ENCODE peak calls at places on chromosomes 11 and 22, in four cellular contexts. S, B, E and L are unnamed samples.
A peak's percentile ranks its signal among the peaks of the same experiment; 100 is the strongest.

GRCh38 chr11:132901638-132902610 is 630.4 kb downstream of the OPCML start:
- DNase-seq in S (no peak), E (no peak), B (no peak), L (no peak)

GRCh38 chr11:17020831-17021230 is 6.6 kb upstream of the PLEKHA7 start:
- DNase-seq in E (no peak), B (no peak), S (no peak), L (no peak)

GRCh38 chr11:125408281-125408680 is 87.8 kb downstream of the FEZ1 start:
- DNase-seq in B (no peak), E (no peak), S (no peak), L (no peak)

GRCh38 chr11:40445391-40445790 is 1014.1 kb downstream of the LRRC4C start:
- DNase-seq in S (no peak), E (no peak), B (peak; percentile 6), L (peak; percentile 25)

GRCh38 chr22:32665676-32666075 is 135.8 kb upstream of the TIMP3 start:
- DNase-seq in B (no peak), E (no peak), S (no peak), L (peak; percentile 55)

GRCh38 chr11:34512810-34513673 is 552 bp downstream of the ELF5 start:
- DNase-seq in S (peak; percentile 7), E (peak; percentile 79), B (peak; percentile 74), L (peak; percentile 54)

GRCh38 chr22:43274595-43275240 is 68.5 kb downstream of the SCUBE1 start:
- DNase-seq in E (no peak), B (no peak), S (no peak), L (no peak)

GRCh38 chr11:16584569-16584968 is 153.9 kb upstream of the C11orf58 start:
- DNase-seq in E (no peak), S (no peak), B (no peak), L (no peak)

GRCh38 chr11:96084610-96085348 is 160.9 kb upstream of the MTMR2 start:
- DNase-seq in B (no peak), S (no peak), E (no peak), L (peak; percentile 78)

GRCh38 chr11:65442952-65443351 is 20.4 kb downstream of the NEAT1 start:
- DNase-seq in B (peak; percentile 37), S (no peak), E (no peak), L (peak; percentile 42)

GRCh38 chr11:20154381-20154780 is 5.9 kb downstream of the DBX1 start:
- DNase-seq in S (no peak), E (no peak), B (no peak), L (no peak)
- TF ChIP-seq ELK1 in S (no peak), E (no peak), B (no peak), L (no peak)

DNA sequence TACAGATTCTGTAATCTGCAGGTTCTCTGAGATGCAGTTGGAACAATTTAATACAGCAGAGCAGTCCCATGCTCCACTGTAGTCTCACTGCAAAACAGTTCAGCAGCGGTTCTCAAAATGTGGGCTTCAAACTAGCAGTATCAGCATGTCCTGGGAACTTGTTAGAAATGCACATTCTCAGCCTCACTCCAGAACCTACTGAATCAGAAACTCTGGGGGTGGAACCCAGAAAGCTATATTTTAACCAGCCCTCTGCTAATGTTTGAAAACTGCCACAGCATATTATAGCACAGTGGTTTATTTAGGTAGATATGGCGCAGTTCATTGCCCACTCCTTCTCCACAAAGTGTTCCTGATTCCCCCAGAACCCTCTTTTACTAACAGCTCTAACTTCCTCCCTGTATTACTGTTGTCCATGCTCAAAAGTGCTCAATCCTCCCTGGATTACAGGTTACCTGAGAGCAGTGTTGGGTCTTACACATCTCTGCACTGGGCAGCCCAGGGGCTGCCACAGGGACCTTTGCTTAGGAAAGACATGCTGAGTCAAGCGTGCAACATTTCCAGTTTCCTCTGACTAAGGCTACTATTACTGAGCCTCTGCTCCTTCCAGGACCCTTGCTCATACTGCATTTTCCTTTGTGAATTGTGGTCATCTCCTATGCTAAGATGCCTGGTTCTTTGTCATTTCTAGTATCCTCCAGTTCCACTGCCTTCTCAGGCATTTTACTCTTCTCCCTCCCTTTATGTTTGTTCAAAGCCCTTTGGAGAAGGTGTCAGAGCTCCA is 7.7 kb upstream of the DGAT2 start:
- DNase-seq in S (no peak), B (no peak), E (no peak), L (peak; percentile 82)
- TF ChIP-seq ELK1 in S (no peak), B (no peak), E (no peak), L (no peak)

DNA sequence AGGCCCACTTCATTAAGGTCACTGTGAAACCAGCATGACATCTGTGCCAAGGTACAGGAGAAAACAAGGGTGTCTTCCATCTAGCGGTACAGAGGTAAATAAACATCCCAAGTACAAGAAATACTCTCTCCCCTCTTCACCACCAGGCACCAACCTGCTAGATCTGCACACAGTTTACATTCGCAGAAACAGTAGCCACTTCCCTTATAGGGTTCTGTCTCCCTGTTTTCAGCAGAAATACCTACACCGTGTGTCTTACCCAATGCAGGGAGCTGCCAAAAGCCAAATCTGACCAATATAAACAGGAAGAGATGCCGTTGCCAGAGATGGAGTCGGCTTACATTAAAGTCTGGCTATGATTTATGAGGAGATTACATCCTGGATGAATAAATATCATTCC is 1.2 kb downstream of the SCN4B start:
- DNase-seq in B (no peak), S (no peak), E (no peak), L (peak; percentile 4)
- TF ChIP-seq ELK1 in B (no peak), S (no peak), E (no peak), L (no peak)

GRCh38 chr22:26462971-26463661 is 20.5 kb downstream of the HPS4 start:
- DNase-seq in B (no peak), S (no peak), E (no peak), L (peak; percentile 19)

GRCh38 chr22:26462051-26462450 is 21.5 kb downstream of the HPS4 start:
- DNase-seq in S (no peak), B (no peak), E (no peak), L (no peak)

GRCh38 chr22:26460202-26460601 is 23.4 kb downstream of the HPS4 start:
- DNase-seq in B (no peak), E (no peak), S (no peak), L (no peak)

GRCh38 chr22:26463688-26464087 is 19.9 kb downstream of the HPS4 start:
- DNase-seq in B (no peak), S (no peak), E (no peak), L (no peak)

DNA sequence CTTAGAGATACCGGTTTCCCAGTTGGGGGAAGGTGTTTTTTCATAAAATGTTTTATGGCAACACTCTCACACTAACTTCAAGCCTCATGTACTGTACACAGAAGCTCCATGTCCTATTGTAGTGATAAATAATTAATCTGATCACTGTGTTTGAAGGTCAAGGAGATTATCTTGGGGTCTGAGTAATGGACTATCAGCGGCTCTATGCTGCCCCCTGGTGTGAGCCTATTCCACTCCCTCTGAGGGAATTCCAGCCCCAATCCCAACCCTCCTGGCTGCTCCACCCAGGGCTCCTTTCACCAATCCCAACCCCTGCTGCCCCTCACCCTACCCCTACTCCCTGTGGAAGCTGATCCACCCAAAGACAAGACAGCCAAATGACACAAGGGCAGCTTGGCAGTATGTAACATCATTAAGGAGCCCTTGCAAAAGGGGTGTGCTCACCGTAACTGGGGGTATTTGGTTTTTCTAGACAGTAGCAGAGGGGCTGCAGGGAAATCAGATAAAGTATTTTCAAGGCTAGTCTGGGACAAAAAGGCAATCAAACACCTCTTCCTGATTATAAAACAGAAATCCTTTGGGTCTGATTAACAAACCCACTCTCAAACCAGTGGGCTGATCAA is 22.3 kb downstream of the HPS4 start:
- DNase-seq in S (no peak), B (peak; percentile 32), E (peak; percentile 51), L (peak; percentile 28)
- TF ChIP-seq ELK1 in S (no peak), B (no peak), E (no peak), L (no peak)

DNA sequence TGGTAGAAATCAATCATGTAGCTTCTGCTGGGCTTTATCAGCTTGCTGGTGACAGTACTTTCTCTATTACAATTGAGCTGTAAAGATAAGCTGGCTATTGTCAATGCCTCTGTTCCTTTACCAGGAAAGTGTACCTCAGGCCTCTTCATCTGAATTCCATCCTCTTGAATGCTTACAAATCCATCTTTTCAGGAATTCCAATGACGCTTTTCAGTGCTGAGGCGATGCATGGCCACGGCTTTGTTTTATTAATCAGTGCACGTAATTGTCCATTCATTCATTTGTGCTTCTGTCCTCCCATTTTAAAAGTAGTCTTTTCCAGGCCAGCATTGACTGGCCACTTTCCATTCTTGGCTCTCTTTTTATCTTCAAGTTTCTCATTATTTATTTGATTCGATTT is 202.0 kb downstream of the PGR start:
- DNase-seq in E (no peak), S (no peak), B (no peak), L (no peak)
- TF ChIP-seq ELK1 in E (no peak), S (no peak), B (no peak), L (no peak)

DNA sequence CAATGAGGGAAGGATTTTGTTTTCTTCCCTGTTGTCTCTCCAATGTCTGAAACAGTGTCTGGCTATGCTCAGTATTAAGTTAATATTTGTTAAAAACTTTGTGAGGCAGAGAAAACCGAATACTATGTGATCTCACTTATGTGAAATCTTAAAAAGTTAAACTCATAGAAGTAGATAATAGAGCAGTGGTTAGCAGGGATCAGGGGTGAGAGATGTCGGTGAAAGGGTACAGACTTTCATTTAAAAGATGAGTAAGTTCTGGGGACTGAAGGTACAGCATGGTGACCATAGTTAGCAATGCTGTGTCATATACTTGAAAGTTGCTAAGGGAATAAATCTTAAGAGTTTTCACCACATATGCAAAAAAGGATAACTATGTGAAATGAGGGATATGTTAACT is 244.6 kb downstream of the AASDHPPT start:
- DNase-seq in B (no peak), S (no peak), E (no peak), L (no peak)
- TF ChIP-seq ELK1 in B (no peak), S (no peak), E (no peak), L (no peak)